ENCODE peak calls at places on chromosomes 2 and 18, in ten cellular contexts. One of them, this sample, is unnamed.

GRCh38 chr18:44731866-44732555 is 51.3 kb downstream of the SETBP1 start:
- DNase-seq in astrocyte of the spinal cord: no peak
- DNase-seq in heart right ventricle: no peak
- DNase-seq in AG04450: no peak
- DNase-seq in fibroblast of lung: peak
- DNase-seq in epithelial cell of esophagus: peak
- DNase-seq in A549: no peak
- DNase-seq in cardiac muscle cell: no peak
- DNase-seq in AG09309: no peak
- DNase-seq in astrocyte: peak
- DNase-seq in this sample: peak

GRCh38 chr2:237765875-237766274 is 32.7 kb upstream of the RBM44 start:
- DNase-seq in epithelial cell of esophagus: no peak
- DNase-seq in astrocyte of the spinal cord: no peak
- DNase-seq in fibroblast of lung: peak
- DNase-seq in cardiac muscle cell: no peak
- DNase-seq in astrocyte: no peak
- DNase-seq in AG09309: no peak
- DNase-seq in AG04450: no peak
- DNase-seq in heart right ventricle: no peak
- DNase-seq in A549: no peak
- DNase-seq in this sample: no peak

GRCh38 chr2:75474115-75474514 is 86.6 kb downstream of the EVA1A start:
- DNase-seq in fibroblast of lung: no peak
- DNase-seq in AG04450: no peak
- DNase-seq in astrocyte of the spinal cord: no peak
- DNase-seq in cardiac muscle cell: no peak
- DNase-seq in astrocyte: no peak
- DNase-seq in epithelial cell of esophagus: no peak
- DNase-seq in A549: no peak
- DNase-seq in heart right ventricle: no peak
- DNase-seq in AG09309: no peak
- DNase-seq in this sample: no peak

GRCh38 chr2:66488946-66489345 is 54.0 kb downstream of the MEIS1 start:
- DNase-seq in astrocyte: no peak
- DNase-seq in AG09309: no peak
- DNase-seq in AG04450: no peak
- DNase-seq in fibroblast of lung: no peak
- DNase-seq in cardiac muscle cell: no peak
- DNase-seq in epithelial cell of esophagus: no peak
- DNase-seq in astrocyte of the spinal cord: no peak
- DNase-seq in A549: no peak
- DNase-seq in heart right ventricle: no peak
- DNase-seq in this sample: no peak

GRCh38 chr2:24438106-24438505 is 52.9 kb upstream of the NCOA1 start:
- DNase-seq in A549: no peak
- DNase-seq in AG04450: no peak
- DNase-seq in heart right ventricle: no peak
- DNase-seq in epithelial cell of esophagus: no peak
- DNase-seq in fibroblast of lung: no peak
- DNase-seq in astrocyte: no peak
- DNase-seq in AG09309: peak
- DNase-seq in cardiac muscle cell: no peak
- DNase-seq in astrocyte of the spinal cord: no peak
- DNase-seq in this sample: peak

GRCh38 chr18:21257383-21257782 is 15.4 kb downstream of the GREB1L start:
- DNase-seq in fibroblast of lung: peak
- DNase-seq in astrocyte of the spinal cord: peak
- DNase-seq in cardiac muscle cell: no peak
- DNase-seq in AG09309: no peak
- DNase-seq in epithelial cell of esophagus: no peak
- DNase-seq in heart right ventricle: no peak
- DNase-seq in astrocyte: peak
- DNase-seq in AG04450: no peak
- DNase-seq in A549: peak
- DNase-seq in this sample: no peak

GRCh38 chr2:233779722-233780121 is 1.6 kb downstream of the MROH2A start:
- DNase-seq in AG04450: no peak
- DNase-seq in astrocyte: no peak
- DNase-seq in A549: no peak
- DNase-seq in AG09309: no peak
- DNase-seq in fibroblast of lung: no peak
- DNase-seq in astrocyte of the spinal cord: no peak
- DNase-seq in epithelial cell of esophagus: no peak
- DNase-seq in heart right ventricle: no peak
- DNase-seq in cardiac muscle cell: no peak
- DNase-seq in this sample: no peak

GRCh38 chr2:150698016-150698661 is 210.7 kb upstream of the RND3 start:
- DNase-seq in epithelial cell of esophagus: peak
- DNase-seq in heart right ventricle: no peak
- DNase-seq in fibroblast of lung: peak
- DNase-seq in astrocyte of the spinal cord: peak
- DNase-seq in A549: no peak
- DNase-seq in astrocyte: no peak
- DNase-seq in cardiac muscle cell: no peak
- DNase-seq in AG04450: no peak
- DNase-seq in AG09309: peak
- DNase-seq in this sample: peak

GRCh38 chr2:219254590-219255219 is 987 bp upstream of the TUBA4A start:
- DNase-seq in AG09309: no peak
- DNase-seq in heart right ventricle: no peak
- DNase-seq in fibroblast of lung: no peak
- DNase-seq in astrocyte of the spinal cord: no peak
- DNase-seq in epithelial cell of esophagus: peak
- DNase-seq in cardiac muscle cell: no peak
- DNase-seq in AG04450: no peak
- DNase-seq in A549: no peak
- DNase-seq in astrocyte: no peak
- DNase-seq in this sample: peak

GRCh38 chr2:54895735-54896134 is 154.5 kb downstream of the RTN4 start:
- DNase-seq in AG04450: no peak
- DNase-seq in A549: no peak
- DNase-seq in AG09309: peak
- DNase-seq in heart right ventricle: no peak
- DNase-seq in cardiac muscle cell: no peak
- DNase-seq in astrocyte of the spinal cord: peak
- DNase-seq in fibroblast of lung: peak
- DNase-seq in astrocyte: peak
- DNase-seq in epithelial cell of esophagus: no peak
- DNase-seq in this sample: peak

DNA sequence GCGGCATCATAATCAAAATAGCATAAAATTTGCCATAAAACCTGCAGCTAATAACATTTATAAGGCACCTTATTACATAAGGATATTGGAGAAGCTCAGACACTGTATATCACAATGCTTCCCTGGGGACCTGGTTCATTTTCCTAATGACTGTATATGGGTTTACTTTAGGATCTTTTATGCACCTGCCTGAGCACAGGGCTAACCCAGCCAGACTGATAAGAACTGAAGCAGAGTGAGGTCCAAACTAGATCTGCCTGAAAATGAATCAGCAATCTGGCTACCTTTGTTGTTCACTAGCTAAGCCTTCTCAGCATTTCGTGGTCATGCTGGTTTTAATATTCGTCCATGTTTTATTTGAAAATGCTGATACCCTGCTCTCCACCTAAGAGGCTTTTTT is 1922.3 kb upstream of the CELF4 start:
- DNase-seq in fibroblast of lung: peak
- DNase-seq in cardiac muscle cell: no peak
- DNase-seq in epithelial cell of esophagus: no peak
- DNase-seq in AG04450: no peak
- DNase-seq in heart right ventricle: no peak
- DNase-seq in astrocyte of the spinal cord: no peak
- DNase-seq in A549: no peak
- DNase-seq in astrocyte: no peak
- DNase-seq in AG09309: no peak
- DNase-seq in this sample: no peak
- H3K4me3 ChIP-seq in fibroblast of lung: no peak
- H3K4me3 ChIP-seq in cardiac muscle cell: no peak
- H3K4me3 ChIP-seq in epithelial cell of esophagus: no peak
- H3K4me3 ChIP-seq in AG04450: no peak
- H3K4me3 ChIP-seq in heart right ventricle: no peak
- H3K4me3 ChIP-seq in astrocyte of the spinal cord: no peak
- H3K4me3 ChIP-seq in A549: no peak
- H3K4me3 ChIP-seq in astrocyte: no peak
- H3K4me3 ChIP-seq in AG09309: no peak
- H3K4me3 ChIP-seq in this sample: no peak

GRCh38 chr2:203395858-203396257 is 67.7 kb downstream of the ABI2 start:
- DNase-seq in heart right ventricle: no peak
- DNase-seq in cardiac muscle cell: no peak
- DNase-seq in fibroblast of lung: no peak
- DNase-seq in A549: no peak
- DNase-seq in astrocyte of the spinal cord: no peak
- DNase-seq in astrocyte: no peak
- DNase-seq in AG04450: no peak
- DNase-seq in epithelial cell of esophagus: no peak
- DNase-seq in AG09309: no peak
- DNase-seq in this sample: no peak

GRCh38 chr2:203399031-203399430 is 70.8 kb downstream of the ABI2 start:
- DNase-seq in astrocyte: peak
- DNase-seq in A549: no peak
- DNase-seq in epithelial cell of esophagus: no peak
- DNase-seq in astrocyte of the spinal cord: no peak
- DNase-seq in heart right ventricle: no peak
- DNase-seq in AG04450: no peak
- DNase-seq in cardiac muscle cell: no peak
- DNase-seq in fibroblast of lung: peak
- DNase-seq in AG09309: no peak
- DNase-seq in this sample: peak

GRCh38 chr2:203394519-203395227 is 66.5 kb downstream of the ABI2 start:
- DNase-seq in astrocyte: no peak
- DNase-seq in AG09309: no peak
- DNase-seq in heart right ventricle: no peak
- DNase-seq in epithelial cell of esophagus: no peak
- DNase-seq in astrocyte of the spinal cord: no peak
- DNase-seq in AG04450: no peak
- DNase-seq in A549: peak
- DNase-seq in fibroblast of lung: no peak
- DNase-seq in cardiac muscle cell: no peak
- DNase-seq in this sample: no peak

GRCh38 chr2:203400805-203401585 is 72.8 kb downstream of the ABI2 start:
- DNase-seq in cardiac muscle cell: no peak
- DNase-seq in A549: peak
- DNase-seq in heart right ventricle: no peak
- DNase-seq in astrocyte of the spinal cord: peak
- DNase-seq in epithelial cell of esophagus: peak
- DNase-seq in fibroblast of lung: peak
- DNase-seq in astrocyte: peak
- DNase-seq in AG09309: no peak
- DNase-seq in AG04450: no peak
- DNase-seq in this sample: peak

GRCh38 chr2:203396667-203397066 is 68.5 kb downstream of the ABI2 start:
- DNase-seq in heart right ventricle: no peak
- DNase-seq in AG04450: no peak
- DNase-seq in astrocyte of the spinal cord: no peak
- DNase-seq in fibroblast of lung: no peak
- DNase-seq in epithelial cell of esophagus: no peak
- DNase-seq in A549: peak
- DNase-seq in AG09309: no peak
- DNase-seq in cardiac muscle cell: peak
- DNase-seq in astrocyte: no peak
- DNase-seq in this sample: no peak
- TF ChIP-seq CTCF in heart right ventricle: peak
- TF ChIP-seq CTCF in AG04450: peak
- TF ChIP-seq CTCF in astrocyte of the spinal cord: peak
- TF ChIP-seq CTCF in fibroblast of lung: peak
- TF ChIP-seq CTCF in epithelial cell of esophagus: peak
- TF ChIP-seq CTCF in A549: peak
- TF ChIP-seq CTCF in AG09309: peak
- TF ChIP-seq CTCF in cardiac muscle cell: peak
- TF ChIP-seq CTCF in astrocyte: peak
- TF ChIP-seq CTCF in this sample: peak

GRCh38 chr2:29921560-29921915 is at the start of gene ALK:
- DNase-seq in heart right ventricle: peak
- DNase-seq in AG04450: peak
- DNase-seq in fibroblast of lung: peak
- DNase-seq in cardiac muscle cell: peak
- DNase-seq in astrocyte: peak
- DNase-seq in epithelial cell of esophagus: peak
- DNase-seq in astrocyte of the spinal cord: peak
- DNase-seq in A549: peak
- DNase-seq in AG09309: peak
- DNase-seq in this sample: peak

GRCh38 chr2:29916571-29916970 is 4.8 kb downstream of the ALK start:
- DNase-seq in astrocyte: no peak
- DNase-seq in AG09309: no peak
- DNase-seq in cardiac muscle cell: no peak
- DNase-seq in astrocyte of the spinal cord: no peak
- DNase-seq in AG04450: no peak
- DNase-seq in A549: no peak
- DNase-seq in fibroblast of lung: no peak
- DNase-seq in epithelial cell of esophagus: no peak
- DNase-seq in heart right ventricle: no peak
- DNase-seq in this sample: no peak

GRCh38 chr2:29923110-29923721 is 1.8 kb upstream of the ALK start:
- DNase-seq in cardiac muscle cell: peak
- DNase-seq in heart right ventricle: peak
- DNase-seq in fibroblast of lung: peak
- DNase-seq in AG09309: peak
- DNase-seq in astrocyte: peak
- DNase-seq in astrocyte of the spinal cord: peak
- DNase-seq in epithelial cell of esophagus: peak
- DNase-seq in AG04450: peak
- DNase-seq in A549: peak
- DNase-seq in this sample: peak

GRCh38 chr2:29920631-29921559 is 491 bp downstream of the ALK start:
- DNase-seq in astrocyte of the spinal cord: peak
- DNase-seq in AG04450: no peak
- DNase-seq in astrocyte: peak
- DNase-seq in epithelial cell of esophagus: peak
- DNase-seq in A549: peak
- DNase-seq in cardiac muscle cell: peak
- DNase-seq in heart right ventricle: no peak
- DNase-seq in AG09309: no peak
- DNase-seq in fibroblast of lung: peak
- DNase-seq in this sample: peak

DNA sequence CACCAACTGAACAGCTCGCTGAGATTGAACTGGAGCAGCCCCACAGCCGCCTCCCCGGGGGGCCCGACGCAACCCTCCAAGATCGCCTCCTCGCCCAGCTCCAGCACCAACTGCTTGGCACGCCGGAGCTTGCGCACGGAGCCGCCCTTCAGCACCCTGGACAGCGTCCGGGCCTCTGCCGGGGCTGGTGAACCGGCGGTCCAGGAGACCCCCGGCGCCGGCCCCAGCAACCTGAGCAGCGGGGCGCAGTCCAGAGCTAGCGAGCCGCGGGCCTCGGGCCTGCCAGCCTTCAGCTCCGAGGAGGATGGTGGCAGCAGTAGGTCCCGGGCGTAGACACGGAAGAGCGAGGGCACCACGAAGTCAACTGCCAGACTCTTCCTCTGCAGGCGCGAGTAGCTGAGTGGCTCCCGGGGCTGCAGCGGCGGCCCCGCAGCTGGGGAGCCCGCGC is 1.2 kb downstream of the ALK start:
- DNase-seq in epithelial cell of esophagus: peak
- DNase-seq in heart right ventricle: peak
- DNase-seq in AG04450: no peak
- DNase-seq in A549: peak
- DNase-seq in cardiac muscle cell: peak
- DNase-seq in fibroblast of lung: peak
- DNase-seq in AG09309: no peak
- DNase-seq in astrocyte: peak
- DNase-seq in astrocyte of the spinal cord: peak
- DNase-seq in this sample: no peak
- H3K4me3 ChIP-seq in epithelial cell of esophagus: no peak
- H3K4me3 ChIP-seq in heart right ventricle: peak
- H3K4me3 ChIP-seq in AG04450: no peak
- H3K4me3 ChIP-seq in A549: peak
- H3K4me3 ChIP-seq in cardiac muscle cell: peak
- H3K4me3 ChIP-seq in fibroblast of lung: no peak
- H3K4me3 ChIP-seq in AG09309: no peak
- H3K4me3 ChIP-seq in astrocyte: peak
- H3K4me3 ChIP-seq in astrocyte of the spinal cord: no peak
- H3K4me3 ChIP-seq in this sample: no peak

GRCh38 chr2:98514879-98515570 is 70.4 kb downstream of the INPP4A start:
- DNase-seq in AG09309: no peak
- DNase-seq in epithelial cell of esophagus: peak
- DNase-seq in A549: peak
- DNase-seq in astrocyte of the spinal cord: peak
- DNase-seq in fibroblast of lung: peak
- DNase-seq in heart right ventricle: no peak
- DNase-seq in astrocyte: peak
- DNase-seq in cardiac muscle cell: no peak
- DNase-seq in AG04450: no peak
- DNase-seq in this sample: peak
- TF ChIP-seq CTCF in AG09309: no peak
- TF ChIP-seq CTCF in epithelial cell of esophagus: no peak
- TF ChIP-seq CTCF in A549: no peak
- TF ChIP-seq CTCF in astrocyte of the spinal cord: no peak
- TF ChIP-seq CTCF in fibroblast of lung: no peak
- TF ChIP-seq CTCF in heart right ventricle: no peak
- TF ChIP-seq CTCF in astrocyte: no peak
- TF ChIP-seq CTCF in cardiac muscle cell: no peak
- TF ChIP-seq CTCF in AG04450: no peak
- TF ChIP-seq CTCF in this sample: no peak

This sample was measured in foreskin fibroblast.